ENCODE peak calls at places on chromosomes 2 and 18, in eight cellular contexts. N is CD4-positive, alpha-beta memory T cell; V is SJCRH30; W is transverse colon; E is SJSA1; G is neural progenitor cell; U is astrocyte of the cerebellum; I is Karpas-422. C is an unnamed sample.
A peak's percentile ranks its signal among the peaks of the same experiment; 100 is the strongest.

GRCh38 chr2:239224249-239224605 is 176.6 kb downstream of the HDAC4 start:
- DNase-seq in V (peak; percentile 79), N (no peak), U (no peak), G (no peak), W (no peak), E (no peak), I (no peak), C (no peak)

GRCh38 chr18:22286576-22286975 is 117.2 kb downstream of the GATA6 start:
- DNase-seq in W (peak; percentile 82), I (no peak), N (no peak), U (no peak), G (no peak), E (no peak), V (no peak), C (no peak)

GRCh38 chr2:240932724-240933047 is 26.6 kb downstream of the CROCC2 start:
- DNase-seq in N (no peak), U (no peak), V (no peak), W (peak; percentile 1), E (no peak), I (no peak), G (no peak), C (no peak)

GRCh38 chr18:79664525-79665125 is 15.0 kb upstream of the CTDP1 start:
- DNase-seq in G (no peak), U (no peak), W (no peak), N (no peak), V (no peak), E (peak; percentile 60), I (no peak), C (no peak)

GRCh38 chr2:153487482-153487881 is 8.9 kb upstream of the RPRM start:
- DNase-seq in G (no peak), N (no peak), I (no peak), E (no peak), U (no peak), W (no peak), V (no peak), C (no peak)

GRCh38 chr2:32946314-32947075 is at the start of gene LTBP1:
- DNase-seq in V (peak; percentile 88), N (peak; percentile 63), G (peak; percentile 84), I (peak; percentile 92), W (peak; percentile 84), E (peak; percentile 72), U (peak; percentile 35), C (peak; percentile 41)

GRCh38 chr2:52145005-52145404 is 1113.1 kb upstream of the NRXN1 start:
- DNase-seq in N (no peak), W (no peak), E (no peak), U (no peak), I (no peak), G (no peak), V (no peak), C (no peak)

GRCh38 chr2:18788590-18788989 is 199.2 kb upstream of the NT5C1B start:
- DNase-seq in V (peak; percentile 69), U (peak; percentile 19), N (no peak), G (no peak), E (no peak), W (no peak), I (no peak), C (no peak)

GRCh38 chr2:54579682-54580349 is 123.7 kb downstream of the SPTBN1 start:
- DNase-seq in G (no peak), W (peak; percentile 77), V (no peak), E (no peak), N (no peak), U (no peak), I (peak; percentile 61), C (peak; percentile 82)

GRCh38 chr2:237935740-237936452 is 30.9 kb upstream of the UBE2F start:
- DNase-seq in E (no peak), W (no peak), V (no peak), G (no peak), I (no peak), U (no peak), N (no peak), C (no peak)

GRCh38 chr18:34637094-34637801 is 72.8 kb upstream of the DTNA start:
- DNase-seq in I (no peak), G (no peak), V (no peak), U (no peak), E (no peak), N (no peak), W (no peak), C (no peak)

GRCh38 chr2:27653397-27653796 is 10.0 kb downstream of the SUPT7L start:
- DNase-seq in W (no peak), E (no peak), G (no peak), N (no peak), V (no peak), I (no peak), U (no peak), C (no peak)

GRCh38 chr2:222892321-222892720 is 31.5 kb downstream of the ACSL3 start:
- DNase-seq in G (no peak), I (no peak), N (no peak), U (no peak), E (no peak), W (no peak), V (no peak), C (no peak)

GRCh38 chr2:14621114-14621513 is 11.4 kb upstream of the LRATD1 start:
- DNase-seq in G (no peak), E (no peak), I (no peak), N (no peak), W (no peak), V (no peak), U (no peak), C (no peak)

GRCh38 chr2:141271346-141271745 is 859.5 kb downstream of the LRP1B start:
- DNase-seq in N (no peak), U (no peak), V (no peak), I (no peak), W (no peak), G (no peak), E (no peak), C (no peak)

GRCh38 chr18:6055711-6056110 is 160.4 kb upstream of the TMEM200C start:
- DNase-seq in G (no peak), W (no peak), U (peak; percentile 33), I (no peak), V (no peak), N (no peak), E (peak; percentile 94), C (no peak)

GRCh38 chr2:234706086-234706485 is 209.2 kb upstream of the ARL4C start:
- DNase-seq in E (no peak), N (no peak), I (no peak), V (no peak), W (no peak), U (no peak), G (no peak), C (no peak)

GRCh38 chr2:63081404-63081803 is 30.8 kb downstream of the OTX1 start:
- DNase-seq in E (no peak), W (no peak), U (no peak), V (no peak), G (no peak), N (no peak), I (no peak), C (peak; percentile 23)

GRCh38 chr2:215685218-215685962 is 249.5 kb upstream of the FN1 start:
- DNase-seq in U (no peak), E (no peak), G (no peak), N (no peak), V (no peak), W (no peak), I (no peak), C (no peak)

GRCh38 chr18:61833387-61833786 is 59.4 kb downstream of the RNF152 start:
- DNase-seq in V (no peak), W (no peak), E (peak; percentile 71), U (peak; percentile 35), N (no peak), I (no peak), G (no peak), C (peak; percentile 84)
- H3K4me3 ChIP-seq in V (no peak overlapping the region), W (no peak overlapping the region), E (no peak overlapping the region), U (no peak overlapping the region), N (no peak overlapping the region), I (no peak overlapping the region), G (no peak overlapping the region), C (no peak overlapping the region)

GRCh38 chr18:9405130-9405529 is 70.2 kb upstream of the RALBP1 start:
- DNase-seq in I (no peak), W (no peak), U (no peak), N (no peak), E (no peak), V (no peak), G (no peak), C (no peak)
- H3K4me3 ChIP-seq in I (no peak overlapping the region), W (no peak overlapping the region), U (no peak overlapping the region), N (no peak overlapping the region), E (no peak overlapping the region), V (no peak overlapping the region), G (no peak overlapping the region), C (no peak overlapping the region)

GRCh38 chr2:224986479-224986878 is 55.8 kb downstream of the DOCK10 start:
- DNase-seq in I (no peak), N (no peak), V (no peak), W (no peak), U (no peak), G (no peak), E (no peak), C (no peak)

GRCh38 chr2:224982226-224982625 is 60.0 kb downstream of the DOCK10 start:
- DNase-seq in E (no peak), V (no peak), G (no peak), U (no peak), N (no peak), W (no peak), I (no peak), C (no peak)

GRCh38 chr2:224984641-224985040 is 57.6 kb downstream of the DOCK10 start:
- DNase-seq in W (no peak), V (no peak), E (no peak), G (no peak), N (no peak), U (no peak), I (no peak), C (no peak)

GRCh38 chr2:224982910-224983688 is 59.2 kb downstream of the DOCK10 start:
- DNase-seq in V (no peak), E (peak; percentile 43), G (no peak), W (peak; percentile 33), I (no peak), N (no peak), U (peak; percentile 51), C (peak; percentile 38)

GRCh38 chr2:224983719-224984388 is 58.4 kb downstream of the DOCK10 start:
- DNase-seq in U (peak; percentile 34), V (no peak), I (no peak), W (no peak), E (no peak), G (no peak), N (no peak), C (no peak)
- H3K4me3 ChIP-seq in U (peak overlapping the region; percentile 22), V (peak overlapping the region; percentile 33), I (no peak overlapping the region), W (peak overlapping the region; percentile 0), E (peak overlapping the region; percentile 4), G (no peak overlapping the region), N (no peak overlapping the region), C (no peak overlapping the region)

GRCh38 chr2:176074919-176075425 is 8.8 kb downstream of the EVX2 start:
- DNase-seq in U (no peak), V (no peak), E (no peak), G (no peak), N (no peak), I (no peak), W (no peak), C (no peak)

GRCh38 chr2:176071330-176072291 is 12.2 kb downstream of the EVX2 start:
- DNase-seq in I (no peak), N (no peak), V (no peak), U (no peak), E (no peak), W (no peak), G (no peak), C (no peak)

GRCh38 chr2:176075476-176075875 is 8.3 kb downstream of the EVX2 start:
- DNase-seq in E (no peak), N (no peak), I (no peak), W (no peak), V (peak; percentile 89), U (no peak), G (peak; percentile 73), C (no peak)

GRCh38 chr2:176072292-176072669 is 11.5 kb downstream of the EVX2 start:
- DNase-seq in W (no peak), G (no peak), V (no peak), U (no peak), N (no peak), E (no peak), I (no peak), C (no peak)

GRCh38 chr2:176072951-176073904 is 10.5 kb downstream of the EVX2 start:
- DNase-seq in N (no peak), I (no peak), E (no peak), U (no peak), V (no peak), G (peak; percentile 50), W (no peak), C (no peak)
- H3K4me3 ChIP-seq in N (no peak overlapping the region), I (no peak overlapping the region), E (no peak overlapping the region), U (no peak overlapping the region), V (no peak overlapping the region), G (no peak overlapping the region), W (no peak overlapping the region), C (no peak overlapping the region)